ENCODE peak calls at places on chromosomes 12 and 14, in five cellular contexts. One of them, this sample, is unnamed.

GRCh38 chr12:121175383-121176119 is 34.4 kb upstream of the P2RX4 start:
- DNase-seq in neuronal stem cell: no peak
- DNase-seq in mesenchymal stem cell: peak; percentile 47
- DNase-seq in fibroblast of lung: no peak
- DNase-seq in K562: peak; percentile 48
- DNase-seq in this sample: no peak

GRCh38 chr14:50173891-50174290 is 57.5 kb downstream of the SOS2 start:
- DNase-seq in fibroblast of lung: peak; percentile 51
- DNase-seq in K562: no peak
- DNase-seq in neuronal stem cell: no peak
- DNase-seq in mesenchymal stem cell: peak; percentile 10
- DNase-seq in this sample: no peak

GRCh38 chr12:121582583-121583333 is 1.9 kb upstream of the KDM2B start:
- DNase-seq in neuronal stem cell: peak; percentile 86
- DNase-seq in K562: peak; percentile 45
- DNase-seq in mesenchymal stem cell: no peak
- DNase-seq in fibroblast of lung: peak; percentile 72
- DNase-seq in this sample: peak; percentile 93

GRCh38 chr14:89134640-89135039 is 282.4 kb downstream of the FOXN3 start:
- DNase-seq in fibroblast of lung: no peak
- DNase-seq in neuronal stem cell: no peak
- DNase-seq in mesenchymal stem cell: no peak
- DNase-seq in K562: no peak
- DNase-seq in this sample: no peak

GRCh38 chr12:2794261-2794735 is 472 bp upstream of the FKBP4 start:
- DNase-seq in fibroblast of lung: no peak
- DNase-seq in mesenchymal stem cell: no peak
- DNase-seq in K562: peak; percentile 14
- DNase-seq in neuronal stem cell: peak; percentile 42
- DNase-seq in this sample: no peak

GRCh38 chr14:26846388-26846787 is 248.6 kb upstream of the NOVA1 start:
- DNase-seq in fibroblast of lung: peak; percentile 20
- DNase-seq in mesenchymal stem cell: peak; percentile 11
- DNase-seq in K562: peak; percentile 17
- DNase-seq in neuronal stem cell: no peak
- DNase-seq in this sample: no peak

GRCh38 chr14:24162083-24162482 is 1.0 kb downstream of the IRF9 start:
- DNase-seq in K562: no peak
- DNase-seq in mesenchymal stem cell: peak; percentile 22
- DNase-seq in fibroblast of lung: peak; percentile 49
- DNase-seq in neuronal stem cell: no peak
- DNase-seq in this sample: no peak

GRCh38 chr12:132146098-132146497 is 1.8 kb downstream of the NOC4L start:
- DNase-seq in neuronal stem cell: no peak
- DNase-seq in mesenchymal stem cell: no peak
- DNase-seq in K562: no peak
- DNase-seq in fibroblast of lung: no peak
- DNase-seq in this sample: no peak

GRCh38 chr12:31876568-31877424 is 82.4 kb upstream of the RESF1 start:
- DNase-seq in fibroblast of lung: no peak
- DNase-seq in K562: peak; percentile 21
- DNase-seq in mesenchymal stem cell: peak; percentile 58
- DNase-seq in neuronal stem cell: no peak
- DNase-seq in this sample: no peak

GRCh38 chr12:612886-613285 is 50.4 kb downstream of the NINJ2 start:
- DNase-seq in K562: no peak
- DNase-seq in fibroblast of lung: no peak
- DNase-seq in mesenchymal stem cell: no peak
- DNase-seq in neuronal stem cell: no peak
- DNase-seq in this sample: peak; percentile 35

GRCh38 chr12:109097140-109097434 is 310 bp upstream of the UNG start:
- DNase-seq in neuronal stem cell: no peak
- DNase-seq in fibroblast of lung: no peak
- DNase-seq in mesenchymal stem cell: no peak
- DNase-seq in K562: no peak
- DNase-seq in this sample: no peak
- H3K9ac ChIP-seq in neuronal stem cell: no peak overlapping the region
- H3K9ac ChIP-seq in fibroblast of lung: no peak overlapping the region
- H3K9ac ChIP-seq in mesenchymal stem cell: peak overlapping the region; percentile 49
- H3K9ac ChIP-seq in K562: peak overlapping the region; percentile 33
- H3K9ac ChIP-seq in this sample: no peak overlapping the region

DNA sequence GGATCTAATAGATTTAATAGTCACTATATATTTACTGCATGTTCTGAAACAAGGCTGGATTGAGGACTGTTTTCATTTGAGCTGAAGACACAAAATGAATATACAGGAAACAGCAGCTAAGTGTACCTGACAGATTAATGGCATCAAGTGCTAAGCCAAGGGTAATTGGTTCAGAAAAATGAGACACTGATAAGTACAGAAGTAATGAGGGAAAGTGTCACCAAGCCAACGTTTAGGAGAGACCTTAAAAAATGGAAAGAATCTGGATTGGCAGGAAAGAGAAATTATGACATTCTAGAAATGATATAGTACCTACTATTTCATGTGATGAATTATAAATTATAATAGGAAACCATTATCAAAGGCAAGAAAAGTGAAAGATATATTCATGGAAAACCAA is 20.8 kb upstream of the DUSP16 start:
- DNase-seq in K562: no peak
- DNase-seq in neuronal stem cell: no peak
- DNase-seq in mesenchymal stem cell: no peak
- DNase-seq in fibroblast of lung: no peak
- DNase-seq in this sample: no peak
- H3K9ac ChIP-seq in K562: no peak overlapping the region
- H3K9ac ChIP-seq in neuronal stem cell: no peak overlapping the region
- H3K9ac ChIP-seq in mesenchymal stem cell: no peak overlapping the region
- H3K9ac ChIP-seq in fibroblast of lung: no peak overlapping the region
- H3K9ac ChIP-seq in this sample: no peak overlapping the region

DNA sequence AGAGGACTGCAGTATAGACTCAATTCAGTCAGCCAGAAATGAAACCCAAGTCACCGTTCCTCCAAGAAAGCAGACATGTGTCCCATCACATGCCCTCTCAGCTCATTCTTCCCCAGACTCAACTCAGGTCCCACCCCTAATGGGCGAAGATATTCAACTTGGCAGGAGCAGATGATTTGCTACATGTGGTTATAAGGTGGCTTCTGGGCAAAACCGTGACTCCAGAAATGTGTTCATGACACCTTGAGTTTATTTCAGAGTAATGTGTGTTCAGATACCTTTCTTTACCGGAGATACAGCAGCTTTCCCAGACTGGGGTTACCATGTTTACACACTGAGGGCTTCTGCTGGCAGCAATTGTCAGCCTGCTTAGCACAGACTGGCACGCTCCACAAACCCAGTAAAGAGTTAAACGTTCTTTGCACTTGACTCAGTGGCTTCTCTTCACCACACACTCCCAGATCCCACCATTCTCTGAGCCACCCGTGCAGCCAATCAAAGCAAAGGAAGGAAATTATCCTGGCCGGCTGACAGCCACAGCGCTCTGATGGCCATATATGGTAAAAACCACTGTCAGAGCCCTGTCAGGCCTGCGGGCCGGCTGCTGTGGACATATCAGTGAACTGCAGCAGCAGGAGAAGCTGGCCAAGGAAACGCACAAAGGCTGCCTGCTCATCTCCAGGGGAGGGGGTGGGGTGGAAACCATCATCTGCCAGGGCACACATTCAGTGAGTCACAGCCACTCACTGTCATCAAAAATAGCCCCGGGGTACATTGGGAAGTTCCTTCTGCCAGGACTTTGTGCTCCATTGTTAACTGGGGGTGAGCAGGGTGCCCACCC is 39.9 kb downstream of the CORO1C start:
- DNase-seq in neuronal stem cell: peak; percentile 76
- DNase-seq in K562: peak; percentile 89
- DNase-seq in fibroblast of lung: peak; percentile 99
- DNase-seq in mesenchymal stem cell: peak; percentile 100
- DNase-seq in this sample: peak; percentile 98
- H3K9ac ChIP-seq in neuronal stem cell: no peak overlapping the region
- H3K9ac ChIP-seq in K562: peak overlapping the region; percentile 94
- H3K9ac ChIP-seq in fibroblast of lung: peak overlapping the region; percentile 55
- H3K9ac ChIP-seq in mesenchymal stem cell: peak overlapping the region; percentile 96
- H3K9ac ChIP-seq in this sample: peak overlapping the region; percentile 39

GRCh38 chr12:25924535-25925001 is 33.9 kb upstream of the RASSF8 start:
- DNase-seq in mesenchymal stem cell: no peak
- DNase-seq in neuronal stem cell: no peak
- DNase-seq in fibroblast of lung: no peak
- DNase-seq in K562: no peak
- DNase-seq in this sample: peak; percentile 67
- H3K9ac ChIP-seq in mesenchymal stem cell: no peak overlapping the region
- H3K9ac ChIP-seq in neuronal stem cell: no peak overlapping the region
- H3K9ac ChIP-seq in fibroblast of lung: no peak overlapping the region
- H3K9ac ChIP-seq in K562: no peak overlapping the region
- H3K9ac ChIP-seq in this sample: no peak overlapping the region

GRCh38 chr12:12723681-12724420 is 6.7 kb downstream of the CDKN1B start:
- DNase-seq in fibroblast of lung: peak; percentile 39
- DNase-seq in mesenchymal stem cell: peak; percentile 57
- DNase-seq in neuronal stem cell: peak; percentile 41
- DNase-seq in K562: peak; percentile 30
- DNase-seq in this sample: peak; percentile 83
- H3K9ac ChIP-seq in fibroblast of lung: peak overlapping the region; percentile 86
- H3K9ac ChIP-seq in mesenchymal stem cell: peak overlapping the region; percentile 97
- H3K9ac ChIP-seq in neuronal stem cell: peak overlapping the region; percentile 98
- H3K9ac ChIP-seq in K562: peak overlapping the region; percentile 94
- H3K9ac ChIP-seq in this sample: peak overlapping the region; percentile 58

GRCh38 chr12:92138626-92139025 is 7.0 kb downstream of the BTG1 start:
- DNase-seq in neuronal stem cell: no peak
- DNase-seq in mesenchymal stem cell: no peak
- DNase-seq in fibroblast of lung: no peak
- DNase-seq in K562: no peak
- DNase-seq in this sample: no peak
- H3K9ac ChIP-seq in neuronal stem cell: no peak overlapping the region
- H3K9ac ChIP-seq in mesenchymal stem cell: peak overlapping the region; percentile 64
- H3K9ac ChIP-seq in fibroblast of lung: no peak overlapping the region
- H3K9ac ChIP-seq in K562: no peak overlapping the region
- H3K9ac ChIP-seq in this sample: no peak overlapping the region

GRCh38 chr12:113874999-113875561 is 91.0 kb downstream of the RBM19 start:
- DNase-seq in mesenchymal stem cell: peak; percentile 95
- DNase-seq in fibroblast of lung: peak; percentile 89
- DNase-seq in K562: no peak
- DNase-seq in neuronal stem cell: no peak
- DNase-seq in this sample: no peak
- H3K9ac ChIP-seq in mesenchymal stem cell: peak overlapping the region; percentile 78
- H3K9ac ChIP-seq in fibroblast of lung: no peak overlapping the region
- H3K9ac ChIP-seq in K562: no peak overlapping the region
- H3K9ac ChIP-seq in neuronal stem cell: no peak overlapping the region
- H3K9ac ChIP-seq in this sample: no peak overlapping the region

DNA sequence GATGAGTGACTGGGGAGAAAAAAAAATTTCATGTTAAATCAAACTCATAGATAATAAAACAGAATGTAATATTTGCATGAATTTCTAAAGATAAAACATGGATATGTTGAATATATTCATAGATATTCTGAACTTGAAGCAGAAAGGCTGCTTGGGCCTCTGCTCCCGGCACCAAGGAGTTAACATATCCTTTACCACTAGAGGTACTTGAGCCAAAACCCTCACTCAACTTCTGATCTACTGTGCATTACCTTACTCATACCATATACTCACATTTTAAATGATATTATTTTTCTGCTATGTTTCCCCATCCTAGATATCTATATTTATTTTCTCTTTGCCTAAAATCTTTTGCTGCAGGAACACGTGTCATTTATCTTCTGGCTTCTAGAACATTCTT is 14.9 kb downstream of the AREL1 start:
- DNase-seq in neuronal stem cell: no peak
- DNase-seq in mesenchymal stem cell: no peak
- DNase-seq in fibroblast of lung: peak; percentile 7
- DNase-seq in K562: no peak
- DNase-seq in this sample: no peak
- H3K9ac ChIP-seq in neuronal stem cell: no peak overlapping the region
- H3K9ac ChIP-seq in mesenchymal stem cell: peak overlapping the region; percentile 44
- H3K9ac ChIP-seq in fibroblast of lung: no peak overlapping the region
- H3K9ac ChIP-seq in K562: no peak overlapping the region
- H3K9ac ChIP-seq in this sample: no peak overlapping the region

DNA sequence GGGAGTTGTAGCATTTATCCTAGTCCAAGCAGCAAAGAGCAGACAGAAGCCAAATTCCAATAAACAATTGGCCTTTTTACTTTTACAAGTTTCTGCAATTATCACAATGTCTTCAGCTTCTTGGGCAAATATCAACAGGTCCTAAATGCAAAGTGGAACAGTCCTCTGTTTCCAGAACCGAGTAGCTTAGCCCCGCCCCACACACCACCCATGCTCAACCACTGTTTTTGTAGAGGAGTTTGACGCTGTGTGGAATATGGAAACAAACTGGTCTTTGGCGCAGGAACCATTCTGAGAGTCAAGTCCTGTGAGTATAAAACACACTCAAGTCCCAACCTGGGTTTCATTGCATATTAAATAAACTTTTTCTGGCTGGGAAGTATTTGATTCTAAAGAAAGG is 96.4 kb downstream of the DAD1 start:
- DNase-seq in K562: no peak
- DNase-seq in neuronal stem cell: no peak
- DNase-seq in mesenchymal stem cell: no peak
- DNase-seq in fibroblast of lung: no peak
- DNase-seq in this sample: no peak
- H3K9ac ChIP-seq in K562: no peak overlapping the region
- H3K9ac ChIP-seq in neuronal stem cell: no peak overlapping the region
- H3K9ac ChIP-seq in mesenchymal stem cell: no peak overlapping the region
- H3K9ac ChIP-seq in fibroblast of lung: no peak overlapping the region
- H3K9ac ChIP-seq in this sample: no peak overlapping the region

DNA sequence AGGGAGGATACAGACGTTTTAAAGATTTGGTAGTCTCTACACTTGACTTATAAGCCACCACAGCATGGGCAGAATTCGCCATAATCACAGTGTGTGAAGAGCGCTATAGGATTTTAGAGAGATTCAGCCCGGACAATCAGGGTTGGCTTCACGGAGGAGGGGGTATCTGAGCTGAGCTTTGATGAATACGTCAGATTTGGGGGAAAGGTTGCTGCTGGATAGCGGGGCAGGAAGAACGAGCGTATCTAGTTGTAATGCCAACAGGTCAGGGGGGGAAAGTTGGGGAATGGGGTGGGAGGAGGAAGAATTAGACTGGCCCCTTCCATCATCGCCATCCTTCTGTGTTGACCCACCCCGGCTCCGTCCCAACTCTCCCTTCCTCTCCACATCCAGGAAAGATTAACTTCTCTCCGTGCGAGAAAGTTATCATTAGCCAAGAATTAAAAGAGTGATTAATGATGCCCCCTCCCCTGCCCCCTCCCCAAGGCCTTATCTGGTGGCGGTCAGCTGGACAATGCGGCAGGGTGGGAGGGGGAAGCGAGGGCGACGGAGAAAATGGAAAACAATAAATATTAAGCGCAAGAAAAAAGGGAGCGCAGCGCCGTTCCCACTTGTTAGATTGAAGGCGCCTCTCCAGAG is 13.5 kb upstream of the GPATCH2L start:
- DNase-seq in mesenchymal stem cell: no peak
- DNase-seq in K562: no peak
- DNase-seq in fibroblast of lung: no peak
- DNase-seq in neuronal stem cell: no peak
- DNase-seq in this sample: peak; percentile 62
- H3K9ac ChIP-seq in mesenchymal stem cell: no peak overlapping the region
- H3K9ac ChIP-seq in K562: peak overlapping the region; percentile 20
- H3K9ac ChIP-seq in fibroblast of lung: no peak overlapping the region
- H3K9ac ChIP-seq in neuronal stem cell: no peak overlapping the region
- H3K9ac ChIP-seq in this sample: peak overlapping the region; percentile 38